ENCODE peak calls at places on chromosomes 3 and 15, in ten cellular contexts. P is right cardiac atrium; X is CD4-positive, alpha-beta memory T cell; H is CD8-positive, alpha-beta memory T cell; K is PC-9; L is prostate gland; N is AG04450; G is aorta; A is osteoblast; T is astrocyte. W is an unnamed sample.

GRCh38 chr3:146746190-146746589 is 141.0 kb upstream of the PLSCR5 start:
- DNase-seq in X (no peak), T (peak; percentile 46), N (peak; percentile 0), K (no peak), L (no peak), H (no peak), G (no peak), A (peak; percentile 9), P (no peak), W (peak; percentile 60)

GRCh38 chr3:193053031-193053430 is 135.4 kb upstream of the MB21D2 start:
- DNase-seq in G (no peak), P (no peak), L (no peak), X (no peak), H (no peak), K (no peak), N (no peak), T (no peak), A (no peak), W (peak; percentile 12)

GRCh38 chr15:70517194-70517590 is 246.2 kb downstream of the UACA start:
- DNase-seq in K (no peak), P (no peak), H (no peak), X (no peak), N (no peak), T (no peak), L (peak; percentile 36), A (no peak), G (no peak), W (no peak)

GRCh38 chr3:58588030-58588614 is 10.9 kb upstream of the FAM107A start:
- DNase-seq in P (no peak), G (no peak), H (no peak), L (no peak), T (peak; percentile 19), N (no peak), A (peak; percentile 78), K (no peak), X (no peak), W (no peak)

GRCh38 chr3:42590989-42591756 is 513 bp downstream of the SS18L2 start:
- DNase-seq in X (no peak), H (no peak), A (no peak), K (no peak), G (no peak), P (peak; percentile 68), T (no peak), L (no peak), N (no peak), W (no peak)

GRCh38 chr3:128123231-128123537 is 428 bp downstream of the RUVBL1 start:
- DNase-seq in K (no peak), X (no peak), G (no peak), H (no peak), N (no peak), P (no peak), T (no peak), A (no peak), L (no peak), W (no peak)

GRCh38 chr3:193962986-193963683 is 172.8 kb upstream of the HES1 start:
- DNase-seq in G (no peak), H (no peak), A (no peak), L (no peak), X (no peak), P (no peak), T (peak; percentile 73), K (no peak), N (no peak), W (no peak)

GRCh38 chr15:83698294-83698693 is 44.4 kb downstream of the ADAMTSL3 start:
- DNase-seq in P (peak; percentile 80), N (no peak), A (peak; percentile 81), H (no peak), L (no peak), T (no peak), K (no peak), X (no peak), G (peak; percentile 76), W (peak; percentile 72)

DNA sequence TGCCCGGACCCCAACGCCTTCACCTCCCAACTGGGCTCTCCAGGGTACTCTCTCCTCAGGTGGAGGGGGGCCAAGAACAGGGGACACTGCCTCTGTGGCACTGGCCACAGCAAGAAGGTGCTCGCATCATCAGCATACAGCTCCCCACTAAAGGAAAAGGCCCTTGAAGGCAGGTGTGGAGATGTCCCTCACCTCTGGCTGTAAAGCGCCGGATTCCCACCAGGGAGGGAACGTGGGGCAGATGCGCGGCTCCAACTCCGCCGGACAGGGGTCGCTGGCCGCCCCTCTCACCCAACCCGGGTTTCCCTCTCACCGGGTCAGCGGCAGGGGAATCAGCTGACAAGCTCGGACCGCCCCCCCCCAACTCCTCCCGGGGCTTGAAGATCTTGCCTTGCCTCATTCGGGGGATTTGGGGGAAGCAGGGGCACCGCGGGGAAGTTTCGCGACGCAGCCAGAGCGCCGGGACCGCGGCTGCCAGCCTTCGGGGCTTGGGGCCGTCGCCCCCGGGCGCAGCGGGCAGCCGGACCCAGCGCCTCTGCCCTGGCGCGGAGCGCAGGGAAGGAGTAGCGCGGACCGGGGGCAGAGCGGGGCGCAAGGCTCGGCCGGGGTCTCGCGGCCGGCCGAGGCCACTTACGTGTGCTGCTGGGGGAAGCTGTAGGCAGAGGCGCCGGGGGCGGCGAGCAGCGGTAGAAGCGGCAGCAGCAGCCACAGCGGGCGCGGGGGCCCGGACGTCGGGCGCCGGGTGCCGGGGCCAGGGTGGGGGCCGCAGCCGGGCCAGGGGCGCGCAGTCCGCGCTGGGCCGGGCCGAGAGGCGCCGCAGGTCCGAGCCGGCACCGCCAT is 630 bp downstream of the CACNA2D2 start:
- DNase-seq in H (peak; percentile 12), P (peak; percentile 69), G (no peak), L (no peak), N (no peak), T (no peak), X (no peak), K (no peak), A (peak; percentile 87), W (no peak)
- H3K4me3 ChIP-seq in H (peak overlapping the region; percentile 32), P (peak overlapping the region; percentile 65), G (peak overlapping the region; percentile 58), L (peak overlapping the region; percentile 53), N (no peak overlapping the region), T (no peak overlapping the region), X (no peak overlapping the region), K (no peak overlapping the region), A (no peak overlapping the region), W (no peak overlapping the region)

DNA sequence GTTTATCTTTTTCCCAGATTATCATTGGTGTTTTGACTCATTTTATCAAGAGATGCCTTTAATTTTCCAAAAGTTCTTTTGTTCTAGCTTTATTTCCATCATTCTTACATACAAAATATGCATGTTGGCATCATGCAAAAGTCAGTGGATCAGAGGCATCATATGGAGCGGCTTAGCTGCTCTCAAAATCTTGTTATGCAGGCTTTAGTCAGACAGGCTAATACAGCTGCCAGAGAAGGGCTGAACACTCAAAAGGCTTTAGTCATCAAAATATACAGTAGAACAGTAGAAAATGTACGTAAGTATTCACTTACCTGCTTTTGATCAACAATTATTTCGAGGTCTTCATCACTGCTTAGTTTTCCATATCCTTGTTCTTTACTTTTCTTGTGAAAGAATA is 65.5 kb downstream of the PEX5L start:
- DNase-seq in X (no peak), A (no peak), L (no peak), H (no peak), P (no peak), T (no peak), G (no peak), K (no peak), N (no peak), W (no peak)
- H3K27me3 ChIP-seq in X (no peaks in the 10 kb centered on the region), A (no peaks in the 10 kb centered on the region), L (no peaks in the 10 kb centered on the region), H (no peaks in the 10 kb centered on the region), P (no peaks in the 10 kb centered on the region), T (no peaks in the 10 kb centered on the region), G (no peaks in the 10 kb centered on the region), K (no peaks in the 10 kb centered on the region), N (no peaks in the 10 kb centered on the region), W (no peaks in the 10 kb centered on the region)

DNA sequence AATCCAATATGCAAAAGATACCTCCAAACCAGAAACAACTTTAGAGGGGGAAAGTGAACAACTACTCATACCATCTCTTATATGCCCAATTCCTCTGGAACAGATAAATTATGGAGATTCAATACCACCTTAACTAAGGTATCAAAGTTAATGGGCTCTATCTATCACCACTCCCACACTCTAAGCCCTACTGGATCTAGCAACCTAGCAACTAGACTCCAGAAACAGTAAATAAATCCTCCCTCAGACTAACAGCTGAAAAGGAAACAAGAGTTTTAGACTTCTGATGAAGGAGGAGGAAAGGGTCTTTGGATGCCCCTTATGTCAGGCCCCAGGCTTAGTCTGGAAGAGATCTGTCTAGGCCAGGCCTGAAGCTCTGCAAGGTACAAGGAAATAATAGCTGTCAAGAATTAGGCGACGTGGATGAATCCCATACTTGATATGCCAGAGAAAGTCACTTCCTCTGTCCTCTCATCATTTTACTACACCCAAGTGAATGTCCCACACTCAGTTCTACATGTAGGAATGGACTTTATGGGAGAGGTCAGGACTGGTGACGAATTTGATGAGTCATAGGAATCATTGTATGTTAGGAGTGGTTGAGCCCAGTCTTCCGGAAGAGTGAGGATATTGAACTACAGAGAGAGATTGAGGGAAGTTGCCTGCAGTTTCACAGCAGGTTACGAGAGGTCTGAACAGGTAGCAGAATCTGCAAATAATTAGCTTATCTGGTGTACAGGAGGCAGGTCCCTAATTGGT is 113.8 kb downstream of the AKAP13 start:
- DNase-seq in T (peak; percentile 92), N (no peak), X (peak; percentile 15), H (no peak), P (no peak), K (peak; percentile 95), L (no peak), A (peak; percentile 90), G (no peak), W (peak; percentile 91)
- H3K27ac ChIP-seq in T (peak overlapping the region; percentile 74), N (peak overlapping the region; percentile 63), X (no peak overlapping the region), H (no peak overlapping the region), P (peak overlapping the region; percentile 59), K (peak overlapping the region; percentile 84), L (no peak overlapping the region), A (peak overlapping the region; percentile 86), G (no peak overlapping the region), W (peak overlapping the region; percentile 86)

GRCh38 chr15:90881181-90881977 is 2.9 kb upstream of the FES start:
- DNase-seq in X (no peak), G (no peak), K (no peak), T (no peak), A (no peak), N (no peak), H (no peak), L (no peak), P (peak; percentile 57), W (no peak)

GRCh38 chr15:90883971-90884718 is at the start of gene FES:
- DNase-seq in T (no peak), G (peak; percentile 89), N (no peak), L (no peak), K (no peak), A (peak; percentile 92), X (no peak), H (no peak), P (peak; percentile 92), W (no peak)

GRCh38 chr15:90883526-90883931 is 775 bp upstream of the FES start:
- DNase-seq in K (no peak), X (no peak), A (peak; percentile 89), P (peak; percentile 71), T (no peak), G (no peak), N (no peak), H (no peak), L (no peak), W (no peak)

GRCh38 chr15:90881978-90882721 is 2.2 kb upstream of the FES start:
- DNase-seq in P (peak; percentile 68), T (no peak), X (no peak), N (no peak), H (no peak), A (peak; percentile 45), L (no peak), G (no peak), K (no peak), W (no peak)

DNA sequence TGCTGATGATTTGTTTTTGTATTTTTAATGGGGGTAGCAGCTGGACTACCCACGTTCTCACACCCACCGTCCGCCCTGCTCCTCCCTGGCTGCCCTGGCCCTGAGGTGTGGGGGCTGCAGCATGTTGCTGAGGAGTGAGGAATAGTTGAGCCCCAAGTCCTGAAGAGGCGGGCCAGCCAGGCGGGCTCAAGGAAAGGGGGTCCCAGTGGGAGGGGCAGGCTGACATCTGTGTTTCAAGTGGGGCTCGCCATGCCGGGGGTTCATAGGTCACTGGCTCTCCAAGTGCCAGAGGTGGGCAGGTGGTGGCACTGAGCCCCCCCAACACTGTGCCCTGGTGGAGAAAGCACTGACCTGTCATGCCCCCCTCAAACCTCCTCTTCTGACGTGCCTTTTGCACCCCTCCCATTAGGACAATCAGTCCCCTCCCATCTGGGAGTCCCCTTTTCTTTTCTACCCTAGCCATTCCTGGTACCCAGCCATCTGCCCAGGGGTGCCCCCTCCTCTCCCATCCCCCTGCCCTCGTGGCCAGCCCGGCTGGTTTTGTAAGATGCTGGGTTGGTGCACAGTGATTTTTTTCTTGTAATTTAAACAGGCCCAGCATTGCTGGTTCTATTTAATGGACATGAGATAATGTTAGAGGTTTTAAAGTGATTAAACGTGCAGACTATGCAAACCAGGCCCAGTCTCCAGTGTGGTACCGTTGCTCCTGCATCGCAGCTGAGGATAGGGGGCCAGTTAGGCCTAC is 1.4 kb upstream of the FES start:
- DNase-seq in P (peak; percentile 64), A (peak; percentile 70), T (no peak), X (no peak), K (no peak), G (no peak), H (no peak), N (no peak), L (no peak), W (no peak)
- H3K4me3 ChIP-seq in P (no peak overlapping the region), A (no peak overlapping the region), T (no peak overlapping the region), X (no peak overlapping the region), K (no peak overlapping the region), G (no peak overlapping the region), H (no peak overlapping the region), N (no peak overlapping the region), L (no peak overlapping the region), W (no peak overlapping the region)